ENCODE peak calls at places on chromosomes 6 and 20, in eight cellular contexts. A is bronchial epithelial cell; Q is left ventricle myocardium inferior; S is HEK293T; C is activated CD4-positive, alpha-beta memory T cell treated with anti-CD3 and anti-CD28 coated beads for 36 hours; R is activated naive CD4-positive, alpha-beta T cell; Y is DMS153; I is tibial nerve. X is an unnamed sample.

GRCh38 chr6:110216140-110216539 is 35.9 kb downstream of the CDC40 start:
- DNase-seq in A (no peak), Q (no peak), S (no peak), C (no peak), R (no peak), Y (no peak), I (no peak), X (no peak)

GRCh38 chr20:10802201-10802600 is 128.4 kb upstream of the JAG1 start:
- DNase-seq in A (no peak), Q (no peak), S (no peak), C (no peak), R (no peak), Y (no peak), I (no peak), X (no peak)

GRCh38 chr6:92779758-92780157 is 639.6 kb downstream of the EPHA7 start:
- DNase-seq in A (peak), Q (no peak), S (no peak), C (no peak), R (no peak), Y (peak), I (peak), X (no peak)

GRCh38 chr6:43125119-43125518 is 46.0 kb upstream of the SRF start:
- DNase-seq in A (no peak), Q (no peak), S (no peak), C (no peak), R (no peak), Y (no peak), I (no peak), X (no peak)

GRCh38 chr6:4466769-4467480 is 309.3 kb upstream of the CDYL start:
- DNase-seq in A (peak), Q (no peak), S (no peak), C (no peak), R (no peak), Y (no peak), I (no peak), X (no peak)

GRCh38 chr6:150631283-150631981 is 31.7 kb downstream of the PLEKHG1 start:
- DNase-seq in A (no peak), Q (no peak), S (no peak), C (peak), R (no peak), Y (no peak), I (no peak), X (no peak)

GRCh38 chr6:41406821-41407787 is 71.7 kb downstream of the NCR2 start:
- DNase-seq in A (no peak), Q (peak), S (no peak), C (no peak), R (no peak), Y (no peak), I (no peak), X (no peak)

GRCh38 chr20:16712541-16712947 is 17.3 kb upstream of the SNRPB2 start:
- DNase-seq in A (no peak), Q (no peak), S (no peak), C (no peak), R (no peak), Y (peak), I (no peak), X (no peak)

GRCh38 chr6:152048921-152049320 is 241.4 kb downstream of the ESR1 start:
- DNase-seq in A (no peak), Q (no peak), S (no peak), C (no peak), R (no peak), Y (no peak), I (no peak), X (no peak)

GRCh38 chr20:62364911-62365736 is 2.0 kb downstream of the LAMA5 start:
- DNase-seq in A (no peak), Q (peak), S (no peak), C (no peak), R (no peak), Y (no peak), I (no peak), X (no peak)

GRCh38 chr20:21918398-21918797 is 212.9 kb downstream of the PAX1 start:
- DNase-seq in A (no peak), Q (no peak), S (no peak), C (no peak), R (no peak), Y (no peak), I (no peak), X (no peak)

GRCh38 chr6:105607624-105608392 is 204.9 kb upstream of the PREP start:
- DNase-seq in A (no peak), Q (no peak), S (no peak), C (no peak), R (no peak), Y (no peak), I (no peak), X (no peak)

GRCh38 chr20:60857708-60858107 is 394.4 kb upstream of the CDH4 start:
- DNase-seq in A (peak), Q (no peak), S (no peak), C (no peak), R (no peak), Y (no peak), I (no peak), X (no peak)

GRCh38 chr6:26271640-26272090 is 93.3 kb upstream of the BTN3A2 start:
- DNase-seq in A (no peak), Q (no peak), S (no peak), C (no peak), R (no peak), Y (no peak), I (no peak), X (no peak)

GRCh38 chr6:26097268-26097875 is 10.1 kb downstream of the HFE start:
- DNase-seq in A (peak), Q (no peak), S (peak), C (peak), R (peak), Y (peak), I (peak), X (no peak)

GRCh38 chr6:3506751-3507388 is 50.0 kb upstream of the SLC22A23 start:
- DNase-seq in A (no peak), Q (no peak), S (no peak), C (no peak), R (no peak), Y (no peak), I (no peak), X (no peak)